ENCODE peak calls at places on chromosomes 16 and 17, in eight cellular contexts. One of them, this sample, is unnamed.

GRCh38 chr17:81432873-81433451 is 37.7 kb downstream of the BAHCC1 start:
- DNase-seq in HEK293T: no peak
- DNase-seq in stimulated activated CD4-positive, alpha-beta T cell treated with anti-CD3 and anti-CD28 coated beads, Interleukin-12 subunit alpha, Interleukin-12 subunit beta, amount 100 ng/mL, for 4 hours: no peak
- DNase-seq in OCI-M1: no peak
- DNase-seq in EL: no peak
- DNase-seq in right cardiac atrium: no peak
- DNase-seq in glutamatergic neuron: peak
- DNase-seq in WTC11: no peak
- DNase-seq in this sample: no peak

GRCh38 chr16:2939968-2940367 is 24.1 kb upstream of the KREMEN2 start:
- DNase-seq in stimulated activated CD4-positive, alpha-beta T cell treated with anti-CD3 and anti-CD28 coated beads, Interleukin-12 subunit alpha, Interleukin-12 subunit beta, amount 100 ng/mL, for 4 hours: no peak
- DNase-seq in EL: no peak
- DNase-seq in right cardiac atrium: no peak
- DNase-seq in WTC11: no peak
- DNase-seq in glutamatergic neuron: no peak
- DNase-seq in OCI-M1: no peak
- DNase-seq in HEK293T: no peak
- DNase-seq in this sample: no peak

GRCh38 chr16:35687071-35687470 is 2227.7 kb downstream of the TP53TG3F start:
- DNase-seq in glutamatergic neuron: no peak
- DNase-seq in WTC11: no peak
- DNase-seq in OCI-M1: no peak
- DNase-seq in EL: no peak
- DNase-seq in stimulated activated CD4-positive, alpha-beta T cell treated with anti-CD3 and anti-CD28 coated beads, Interleukin-12 subunit alpha, Interleukin-12 subunit beta, amount 100 ng/mL, for 4 hours: no peak
- DNase-seq in right cardiac atrium: no peak
- DNase-seq in HEK293T: no peak
- DNase-seq in this sample: no peak

GRCh38 chr17:82492647-82493516 is 26.6 kb upstream of the FOXK2 start:
- DNase-seq in EL: peak
- DNase-seq in stimulated activated CD4-positive, alpha-beta T cell treated with anti-CD3 and anti-CD28 coated beads, Interleukin-12 subunit alpha, Interleukin-12 subunit beta, amount 100 ng/mL, for 4 hours: no peak
- DNase-seq in glutamatergic neuron: no peak
- DNase-seq in HEK293T: no peak
- DNase-seq in OCI-M1: no peak
- DNase-seq in WTC11: no peak
- DNase-seq in right cardiac atrium: no peak
- DNase-seq in this sample: no peak

GRCh38 chr17:7867881-7868329 is 10.1 kb downstream of the CYB5D1 start:
- DNase-seq in right cardiac atrium: no peak
- DNase-seq in OCI-M1: no peak
- DNase-seq in WTC11: no peak
- DNase-seq in EL: no peak
- DNase-seq in HEK293T: no peak
- DNase-seq in stimulated activated CD4-positive, alpha-beta T cell treated with anti-CD3 and anti-CD28 coated beads, Interleukin-12 subunit alpha, Interleukin-12 subunit beta, amount 100 ng/mL, for 4 hours: no peak
- DNase-seq in glutamatergic neuron: no peak
- DNase-seq in this sample: no peak

GRCh38 chr17:48438662-48439061 is 8.6 kb upstream of the SKAP1 start:
- DNase-seq in HEK293T: no peak
- DNase-seq in OCI-M1: peak
- DNase-seq in WTC11: no peak
- DNase-seq in stimulated activated CD4-positive, alpha-beta T cell treated with anti-CD3 and anti-CD28 coated beads, Interleukin-12 subunit alpha, Interleukin-12 subunit beta, amount 100 ng/mL, for 4 hours: no peak
- DNase-seq in EL: no peak
- DNase-seq in glutamatergic neuron: no peak
- DNase-seq in right cardiac atrium: no peak
- DNase-seq in this sample: no peak

GRCh38 chr17:76934561-76935320 is 66.5 kb downstream of the MGAT5B start:
- DNase-seq in right cardiac atrium: no peak
- DNase-seq in EL: peak
- DNase-seq in stimulated activated CD4-positive, alpha-beta T cell treated with anti-CD3 and anti-CD28 coated beads, Interleukin-12 subunit alpha, Interleukin-12 subunit beta, amount 100 ng/mL, for 4 hours: no peak
- DNase-seq in HEK293T: no peak
- DNase-seq in glutamatergic neuron: no peak
- DNase-seq in OCI-M1: no peak
- DNase-seq in WTC11: no peak
- DNase-seq in this sample: no peak

GRCh38 chr17:51217946-51218345 is 41.9 kb downstream of the MBTD1 start:
- DNase-seq in EL: no peak
- DNase-seq in HEK293T: no peak
- DNase-seq in glutamatergic neuron: no peak
- DNase-seq in right cardiac atrium: no peak
- DNase-seq in WTC11: no peak
- DNase-seq in OCI-M1: no peak
- DNase-seq in stimulated activated CD4-positive, alpha-beta T cell treated with anti-CD3 and anti-CD28 coated beads, Interleukin-12 subunit alpha, Interleukin-12 subunit beta, amount 100 ng/mL, for 4 hours: no peak
- DNase-seq in this sample: no peak

GRCh38 chr17:2940352-2940751 is 123.1 kb downstream of the OR1D5 start:
- DNase-seq in glutamatergic neuron: no peak
- DNase-seq in EL: no peak
- DNase-seq in WTC11: peak
- DNase-seq in right cardiac atrium: peak
- DNase-seq in OCI-M1: no peak
- DNase-seq in stimulated activated CD4-positive, alpha-beta T cell treated with anti-CD3 and anti-CD28 coated beads, Interleukin-12 subunit alpha, Interleukin-12 subunit beta, amount 100 ng/mL, for 4 hours: no peak
- DNase-seq in HEK293T: no peak
- DNase-seq in this sample: no peak

GRCh38 chr17:75404739-75405364 is 626 bp downstream of the GRB2 start:
- DNase-seq in stimulated activated CD4-positive, alpha-beta T cell treated with anti-CD3 and anti-CD28 coated beads, Interleukin-12 subunit alpha, Interleukin-12 subunit beta, amount 100 ng/mL, for 4 hours: peak
- DNase-seq in HEK293T: peak
- DNase-seq in WTC11: peak
- DNase-seq in EL: peak
- DNase-seq in right cardiac atrium: peak
- DNase-seq in glutamatergic neuron: peak
- DNase-seq in OCI-M1: peak
- DNase-seq in this sample: no peak

GRCh38 chr17:45432405-45433113 is at the start of gene ARHGAP27:
- DNase-seq in EL: peak
- DNase-seq in glutamatergic neuron: no peak
- DNase-seq in HEK293T: peak
- DNase-seq in WTC11: peak
- DNase-seq in stimulated activated CD4-positive, alpha-beta T cell treated with anti-CD3 and anti-CD28 coated beads, Interleukin-12 subunit alpha, Interleukin-12 subunit beta, amount 100 ng/mL, for 4 hours: no peak
- DNase-seq in right cardiac atrium: peak
- DNase-seq in OCI-M1: peak
- DNase-seq in this sample: peak

GRCh38 chr16:25256821-25257503 is 683 bp downstream of the ZKSCAN2 start:
- DNase-seq in EL: peak
- DNase-seq in glutamatergic neuron: peak
- DNase-seq in OCI-M1: peak
- DNase-seq in right cardiac atrium: no peak
- DNase-seq in stimulated activated CD4-positive, alpha-beta T cell treated with anti-CD3 and anti-CD28 coated beads, Interleukin-12 subunit alpha, Interleukin-12 subunit beta, amount 100 ng/mL, for 4 hours: no peak
- DNase-seq in WTC11: peak
- DNase-seq in HEK293T: peak
- DNase-seq in this sample: peak

GRCh38 chr16:16828913-16829398 is 450.0 kb downstream of the NPIPA7 start:
- DNase-seq in OCI-M1: peak
- DNase-seq in stimulated activated CD4-positive, alpha-beta T cell treated with anti-CD3 and anti-CD28 coated beads, Interleukin-12 subunit alpha, Interleukin-12 subunit beta, amount 100 ng/mL, for 4 hours: no peak
- DNase-seq in WTC11: no peak
- DNase-seq in HEK293T: no peak
- DNase-seq in EL: no peak
- DNase-seq in glutamatergic neuron: no peak
- DNase-seq in right cardiac atrium: no peak
- DNase-seq in this sample: no peak

GRCh38 chr17:15456972-15457722 is 10.3 kb downstream of the CDRT4 start:
- DNase-seq in WTC11: no peak
- DNase-seq in EL: peak
- DNase-seq in stimulated activated CD4-positive, alpha-beta T cell treated with anti-CD3 and anti-CD28 coated beads, Interleukin-12 subunit alpha, Interleukin-12 subunit beta, amount 100 ng/mL, for 4 hours: no peak
- DNase-seq in HEK293T: no peak
- DNase-seq in glutamatergic neuron: no peak
- DNase-seq in OCI-M1: no peak
- DNase-seq in right cardiac atrium: peak
- DNase-seq in this sample: no peak

GRCh38 chr16:52633230-52633629 is 86.3 kb upstream of the TOX3 start:
- DNase-seq in HEK293T: no peak
- DNase-seq in right cardiac atrium: no peak
- DNase-seq in WTC11: no peak
- DNase-seq in OCI-M1: no peak
- DNase-seq in EL: no peak
- DNase-seq in stimulated activated CD4-positive, alpha-beta T cell treated with anti-CD3 and anti-CD28 coated beads, Interleukin-12 subunit alpha, Interleukin-12 subunit beta, amount 100 ng/mL, for 4 hours: no peak
- DNase-seq in glutamatergic neuron: no peak
- DNase-seq in this sample: no peak

GRCh38 chr17:50710025-50710424 is 2.3 kb upstream of the ANKRD40 start:
- DNase-seq in OCI-M1: no peak
- DNase-seq in glutamatergic neuron: no peak
- DNase-seq in right cardiac atrium: no peak
- DNase-seq in EL: no peak
- DNase-seq in HEK293T: no peak
- DNase-seq in stimulated activated CD4-positive, alpha-beta T cell treated with anti-CD3 and anti-CD28 coated beads, Interleukin-12 subunit alpha, Interleukin-12 subunit beta, amount 100 ng/mL, for 4 hours: no peak
- DNase-seq in WTC11: no peak
- DNase-seq in this sample: no peak

GRCh38 chr16:13168091-13168572 is 266.7 kb downstream of the SHISA9 start:
- DNase-seq in right cardiac atrium: no peak
- DNase-seq in HEK293T: no peak
- DNase-seq in stimulated activated CD4-positive, alpha-beta T cell treated with anti-CD3 and anti-CD28 coated beads, Interleukin-12 subunit alpha, Interleukin-12 subunit beta, amount 100 ng/mL, for 4 hours: no peak
- DNase-seq in WTC11: peak
- DNase-seq in OCI-M1: no peak
- DNase-seq in glutamatergic neuron: no peak
- DNase-seq in EL: no peak
- DNase-seq in this sample: no peak

GRCh38 chr16:89920723-89921122 is 2.1 kb downstream of the MC1R start:
- DNase-seq in glutamatergic neuron: no peak
- DNase-seq in HEK293T: no peak
- DNase-seq in stimulated activated CD4-positive, alpha-beta T cell treated with anti-CD3 and anti-CD28 coated beads, Interleukin-12 subunit alpha, Interleukin-12 subunit beta, amount 100 ng/mL, for 4 hours: no peak
- DNase-seq in right cardiac atrium: peak
- DNase-seq in EL: peak
- DNase-seq in OCI-M1: no peak
- DNase-seq in WTC11: no peak
- DNase-seq in this sample: no peak